ENCODE peak calls at places on chromosomes 12 and 14, in four cellular contexts. L is H1, H is sigmoid colon, F is suprapubic skin. Y is an unnamed sample. For H3K4me1, the result is how much of the 10 kb centered on the place peaks cover.

GRCh38 chr14:99554757-99555531 is 49.1 kb downstream of the CCDC85C start:
- DNase-seq in L (no peak), H (no peak), F (no peak), Y (peak)

GRCh38 chr14:77489051-77489450 is 9.6 kb downstream of the ISM2 start:
- DNase-seq in F (no peak), L (no peak), H (no peak), Y (no peak)

GRCh38 chr14:101598571-101599233 is 37.4 kb downstream of the DIO3 start:
- DNase-seq in H (no peak), F (peak), L (no peak), Y (no peak)

GRCh38 chr14:89936654-89937185 is 17.8 kb downstream of the EFCAB11 start:
- DNase-seq in L (no peak), H (no peak), F (no peak), Y (no peak)

GRCh38 chr14:91292476-91292875 is 48.0 kb upstream of the GPR68 start:
- DNase-seq in H (no peak), F (no peak), L (no peak), Y (no peak)

GRCh38 chr12:42056130-42056529 is 88.5 kb downstream of the GXYLT1 start:
- DNase-seq in H (no peak), F (no peak), L (no peak), Y (no peak)

GRCh38 chr12:53825246-53826081 is 73.7 kb upstream of the CISTR start:
- DNase-seq in F (no peak), L (no peak), H (no peak), Y (no peak)

GRCh38 chr14:58772814-58773620 is 135.3 kb downstream of the DACT1 start:
- DNase-seq in F (no peak), L (no peak), H (no peak), Y (no peak)

GRCh38 chr12:13182881-13183280 is 13.6 kb upstream of the EMP1 start:
- DNase-seq in F (no peak), H (no peak), L (no peak), Y (no peak)

GRCh38 chr14:53042480-53042879 is 91.6 kb upstream of the FERMT2 start:
- DNase-seq in F (no peak), H (no peak), L (no peak), Y (no peak)

GRCh38 chr12:78951746-78952532 is 87.4 kb downstream of the SYT1 start:
- DNase-seq in L (no peak), F (no peak), H (no peak), Y (no peak)

GRCh38 chr14:83164016-83164415 is 1630.4 kb upstream of the SEL1L start:
- DNase-seq in L (no peak), H (no peak), F (no peak), Y (no peak)

GRCh38 chr12:98343002-98343567 is 172.3 kb upstream of the TMPO start:
- DNase-seq in F (no peak), H (no peak), L (no peak), Y (no peak)

GRCh38 chr12:24997970-24998582 is 49.2 kb upstream of the BCAT1 start:
- DNase-seq in F (no peak), H (no peak), L (no peak), Y (no peak)

GRCh38 chr14:29858299-29858698 is 69.3 kb downstream of the PRKD1 start:
- DNase-seq in F (no peak), H (no peak), L (no peak), Y (no peak)

GRCh38 chr12:71193041-71193440 is 35.2 kb upstream of the TSPAN8 start:
- DNase-seq in F (no peak), H (no peak), L (no peak), Y (no peak)

GRCh38 chr14:50062438-50063039 is 53.8 kb downstream of the VCPKMT start:
- DNase-seq in H (no peak), F (no peak), L (no peak), Y (peak)

GRCh38 chr12:58293308-58293983 is 352.1 kb downstream of the ATP23 start:
- DNase-seq in L (no peak), H (no peak), F (no peak), Y (no peak)

GRCh38 chr14:76985021-76985420 is 43.5 kb downstream of the IRF2BPL start:
- DNase-seq in F (no peak), H (no peak), L (no peak), Y (no peak)

GRCh38 chr12:51717325-51717925 is 126.4 kb downstream of the SCN8A start:
- DNase-seq in L (no peak), H (no peak), F (no peak), Y (no peak)

GRCh38 chr14:31745741-31746140 is 184.5 kb downstream of the NUBPL start:
- DNase-seq in L (no peak), F (no peak), H (no peak), Y (no peak)

GRCh38 chr12:45708363-45708762 is 21.1 kb upstream of the ARID2 start:
- DNase-seq in F (no peak), L (no peak), H (no peak), Y (no peak)

DNA sequence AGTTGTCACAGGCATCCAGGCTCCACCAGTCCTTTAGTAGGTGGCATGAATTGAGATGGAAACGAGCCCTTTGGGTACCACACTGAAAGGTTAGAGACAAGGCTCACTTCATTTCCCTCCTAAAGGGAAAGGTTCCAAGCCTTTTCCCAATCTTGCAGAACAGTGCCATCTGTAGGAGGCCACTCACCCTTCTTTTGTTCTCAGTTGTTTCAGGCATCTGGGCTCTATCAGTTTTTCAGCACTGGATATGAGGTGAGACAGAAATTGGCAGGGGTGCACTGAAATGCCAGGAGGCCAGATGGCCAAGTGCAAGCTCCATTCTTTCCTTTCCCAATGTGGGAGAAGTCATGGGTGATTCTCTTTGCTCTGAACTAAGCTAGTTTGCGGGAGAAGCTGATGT is 15.2 kb downstream of the FBXO33 start:
- DNase-seq in F (no peak), H (no peak), L (no peak), Y (no peak)
- TF ChIP-seq CTCF in F (no peak), H (no peak), L (peak), Y (no peak)

GRCh38 chr14:92649934-92650545 is 98.4 kb downstream of the LGMN start:
- DNase-seq in F (no peak), H (peak), L (no peak), Y (peak)
- TF ChIP-seq EP300 in F (no peak), H (no peak), L (no peak), Y (peak)

GRCh38 chr12:108833757-108834472 is 23.5 kb downstream of the SSH1 start:
- DNase-seq in L (no peak), H (peak), F (no peak), Y (peak)

GRCh38 chr12:108832730-108833354 is 24.5 kb downstream of the SSH1 start:
- DNase-seq in H (no peak), L (no peak), F (no peak), Y (no peak)

GRCh38 chr12:108833355-108833733 is 24.0 kb downstream of the SSH1 start:
- DNase-seq in H (no peak), F (no peak), L (no peak), Y (no peak)

GRCh38 chr12:108832208-108832607 is 25.2 kb downstream of the SSH1 start:
- DNase-seq in L (no peak), H (no peak), F (no peak), Y (no peak)

DNA sequence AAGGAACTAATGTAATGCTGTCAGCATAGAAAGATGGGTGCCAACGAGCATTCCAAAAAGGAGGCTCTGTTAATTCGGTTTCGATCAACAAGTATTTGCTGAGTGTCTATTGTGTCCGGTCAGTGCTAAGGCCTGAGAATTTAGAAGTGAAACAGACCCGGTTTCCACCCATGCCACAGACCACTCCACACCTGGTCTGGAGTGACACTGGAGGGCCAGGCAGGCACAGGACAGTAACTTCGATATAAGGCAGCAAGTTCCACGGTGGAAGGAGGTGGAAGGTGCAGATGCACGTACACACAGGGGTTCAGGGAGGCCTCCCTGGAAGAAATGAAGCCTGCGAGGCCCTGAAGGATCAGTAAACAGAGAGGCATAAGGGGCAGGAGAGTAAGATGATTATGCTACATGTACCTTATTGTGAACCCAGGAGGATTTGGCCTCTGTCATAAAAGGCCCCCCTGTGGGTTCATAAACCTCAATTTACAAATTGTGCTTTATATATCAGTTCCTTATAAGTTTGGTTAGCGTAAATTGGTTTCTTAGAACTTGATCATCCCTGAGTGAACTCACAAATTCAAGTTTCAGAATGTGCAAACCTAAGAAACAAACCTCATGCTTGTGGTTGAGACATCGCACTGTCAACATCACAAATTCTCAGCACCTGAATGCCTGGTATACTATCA is 25.9 kb downstream of the SSH1 start:
- DNase-seq in L (no peak), F (no peak), H (no peak), Y (peak)
- H3K4me1 ChIP-seq in L (under half), F (half or more), H (under half), Y (under half)

GRCh38 chr12:6943719-6944380 is at the start of the genes C12orf57 and RNU7-1:
- DNase-seq in F (no peak), L (peak), H (peak), Y (peak)

GRCh38 chr12:6943387-6943718 is 263 bp upstream of the RNU7-1 start:
- DNase-seq in L (peak), H (peak), F (no peak), Y (peak)

GRCh38 chr12:6946033-6946919 is 2.5 kb downstream of the C12orf57 start:
- DNase-seq in L (peak), F (no peak), H (no peak), Y (peak)

GRCh38 chr12:6945613-6946012 is 1.8 kb downstream of the C12orf57 start:
- DNase-seq in F (no peak), H (no peak), L (no peak), Y (no peak)

DNA sequence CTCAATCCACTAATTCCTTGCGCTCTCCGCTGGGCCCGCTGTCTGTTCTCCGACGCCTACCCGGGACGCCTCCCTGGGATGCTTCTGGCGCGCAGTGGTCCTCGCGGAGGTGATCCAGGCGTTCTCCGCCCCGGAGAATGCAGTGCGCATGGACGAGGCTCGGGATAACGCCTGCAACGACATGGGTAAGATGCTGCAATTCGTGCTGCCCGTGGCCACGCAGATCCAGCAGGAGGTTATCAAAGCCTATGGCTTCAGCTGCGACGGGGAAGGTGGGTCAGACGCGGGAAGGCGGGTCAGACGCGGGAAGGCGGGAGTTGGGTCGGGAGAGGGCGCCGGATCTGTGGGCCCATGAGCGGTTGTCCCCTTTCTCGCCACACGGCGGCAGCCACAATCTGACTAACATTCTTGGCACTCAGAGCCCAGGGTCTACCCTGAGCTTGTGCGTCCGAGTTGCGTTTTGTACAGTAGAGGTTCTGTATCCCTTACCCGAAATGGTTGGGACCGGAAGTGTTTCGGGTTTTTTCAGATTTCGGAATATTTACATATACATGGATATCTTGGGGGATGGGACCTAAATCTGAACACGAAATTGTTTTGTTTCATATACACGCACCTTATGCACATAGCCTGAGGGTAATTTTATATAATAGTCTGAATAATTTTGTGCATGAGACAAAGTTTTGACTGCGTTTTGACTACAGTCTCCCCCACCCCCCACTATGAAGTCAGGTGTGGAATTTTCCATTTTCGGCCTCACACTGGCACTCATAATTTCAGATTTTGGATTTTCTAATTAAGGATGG is 762 bp downstream of the C12orf57 start:
- DNase-seq in F (peak), L (no peak), H (peak), Y (peak)
- TF ChIP-seq CTCF in F (peak), L (peak), H (peak), Y (peak)

DNA sequence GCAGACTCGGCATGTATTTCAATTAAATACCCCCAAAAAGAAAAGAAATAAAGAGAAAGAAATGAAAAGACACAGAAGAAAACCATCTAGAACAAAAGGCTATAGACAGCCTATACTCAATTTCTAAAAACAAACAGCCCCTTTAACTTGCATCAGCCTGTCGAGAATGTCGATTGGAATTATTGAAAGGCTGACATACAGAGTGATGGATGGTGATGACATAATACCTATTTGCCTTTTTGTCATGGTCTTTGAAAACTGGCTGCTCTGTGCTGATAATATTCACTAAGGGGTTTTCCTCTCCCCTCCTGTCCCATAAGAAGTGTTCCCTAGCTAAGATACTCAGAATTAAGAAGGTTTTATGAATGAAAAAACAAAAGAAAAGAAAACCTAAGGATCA is 393.7 kb downstream of the SOX5 start:
- DNase-seq in L (no peak), F (no peak), H (no peak), Y (no peak)
- TF ChIP-seq EP300 in L (no peak), F (no peak), H (no peak), Y (no peak)

Y was measured in transverse colon.